ENCODE peak calls at places on chromosomes 13 and 19, in seven cellular contexts. W is HepG2, P is adrenal gland, I is AG04450, U is endothelial cell, D is RWPE2, C is fibroblast of mammary gland. N is an unnamed sample.

GRCh38 chr13:108176685-108177274 is 38.6 kb downstream of the LIG4 start:
- DNase-seq in W (peak), P (peak), I (no peak), U (peak), D (no peak), C (peak), N (no peak)

GRCh38 chr13:44565881-44566280 is 10.2 kb downstream of the TSC22D1 start:
- DNase-seq in W (no peak), P (no peak), I (no peak), U (no peak), D (no peak), C (no peak), N (no peak)

GRCh38 chr13:66627512-66627911 is 602.6 kb downstream of the PCDH9 start:
- DNase-seq in W (no peak), P (peak), I (no peak), U (no peak), D (no peak), C (no peak), N (no peak)

GRCh38 chr13:75258159-75258782 is 223.7 kb downstream of the TBC1D4 start:
- DNase-seq in W (peak), P (no peak), I (no peak), U (no peak), D (no peak), C (peak), N (no peak)

GRCh38 chr13:40271511-40271910 is 394.9 kb downstream of the FOXO1 start:
- DNase-seq in W (no peak), P (peak), I (no peak), U (peak), D (no peak), C (no peak), N (no peak)

GRCh38 chr19:6212403-6213265 is 67.1 kb downstream of the MLLT1 start:
- DNase-seq in W (no peak), P (peak), I (no peak), U (no peak), D (peak), C (no peak), N (no peak)

GRCh38 chr13:29509999-29510586 is 85.4 kb downstream of the SLC7A1 start:
- DNase-seq in W (no peak), P (no peak), I (no peak), U (no peak), D (no peak), C (peak), N (no peak)

GRCh38 chr19:4539697-4540581 is at the start of gene LRG1:
- DNase-seq in W (peak), P (peak), I (no peak), U (no peak), D (no peak), C (no peak), N (no peak)

GRCh38 chr19:54207908-54208783 is 7.5 kb downstream of the RPS9 start:
- DNase-seq in W (peak), P (peak), I (no peak), U (no peak), D (no peak), C (peak), N (no peak)

GRCh38 chr13:79973533-79973963 is 367.4 kb downstream of the SPRY2 start:
- DNase-seq in W (no peak), P (no peak), I (no peak), U (no peak), D (no peak), C (peak), N (no peak)
- TF ChIP-seq CTCF in W (no peak), P (peak), I (peak), U (peak), D (no peak), C (peak), N (peak)

GRCh38 chr13:22749626-22750025 is 431.2 kb upstream of the SGCG start:
- DNase-seq in W (no peak), P (no peak), I (no peak), U (no peak), D (no peak), C (no peak), N (no peak)
- TF ChIP-seq CTCF in W (no peak), P (no peak), I (no peak), U (no peak), D (no peak), C (no peak), N (no peak)

DNA sequence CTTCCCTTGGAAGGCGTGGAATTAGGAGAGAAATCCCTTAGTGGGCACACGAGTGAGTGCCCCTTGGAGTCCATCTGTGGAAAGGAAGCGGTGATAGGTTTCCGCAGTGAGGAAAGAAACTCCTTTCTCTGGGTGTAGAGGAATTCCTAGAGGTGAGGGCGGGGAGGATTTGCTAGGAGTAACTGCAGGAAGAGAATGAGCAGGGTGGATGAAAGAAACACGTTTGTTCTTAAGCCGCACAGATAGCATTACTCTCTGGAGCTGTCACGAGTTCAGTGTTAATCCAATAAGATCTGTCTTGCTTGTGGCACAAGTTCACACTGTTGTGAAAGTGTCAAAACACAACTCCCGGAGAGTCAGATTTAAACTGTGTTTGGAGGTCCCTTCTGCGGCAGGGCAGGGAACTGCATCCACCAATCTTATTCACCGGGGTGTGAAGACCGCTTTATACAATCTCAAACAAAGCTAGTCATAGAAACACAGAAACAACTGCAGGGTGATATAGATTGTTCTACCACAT is 1.2 kb downstream of the KL start:
- DNase-seq in W (peak), P (peak), I (no peak), U (peak), D (no peak), C (peak), N (no peak)
- TF ChIP-seq CTCF in W (peak), P (no peak), I (peak), U (peak), D (no peak), C (peak), N (peak)

GRCh38 chr19:23403581-23404324 is 8.5 kb upstream of the ZNF91 start:
- DNase-seq in W (peak), P (no peak), I (no peak), U (no peak), D (no peak), C (no peak), N (peak)
- TF ChIP-seq CTCF in W (peak), P (no peak), I (no peak), U (no peak), D (no peak), C (no peak), N (peak)

N was measured in progenitor cell of endocrine pancreas.